ENCODE peak calls at places on chromosomes 5 and 9, in seven cellular contexts. P is CD4-positive, alpha-beta T cell; L is stimulated activated CD8-positive, alpha-beta memory T cell treated with anti-CD3 and anti-CD28 coated beads, Interleukin-12 subunit alpha, Interleukin-12 subunit beta, amount 100 ng/mL, for 1 hour; T is Calu3; E is uterus; N is ovary; D is erythroblast. O is an unnamed sample.

GRCh38 chr9:112193562-112194288 is 18.6 kb upstream of the SUSD1 start:
- DNase-seq in P (no peak), L (no peak), T (no peak), E (no peak), N (no peak), D (no peak), O (no peak)

GRCh38 chr5:91166040-91166807 is 216.9 kb downstream of the ARRDC3 start:
- DNase-seq in P (no peak), L (no peak), T (no peak), E (no peak), N (no peak), D (no peak), O (no peak)

GRCh38 chr5:17132444-17133083 is 84.9 kb upstream of the BASP1 start:
- DNase-seq in P (no peak), L (no peak), T (no peak), E (no peak), N (no peak), D (peak; percentile 22), O (peak; percentile 32)

GRCh38 chr5:7094626-7095025 is 301.3 kb upstream of the ADCY2 start:
- DNase-seq in P (no peak), L (no peak), T (no peak), E (no peak), N (no peak), D (no peak), O (peak; percentile 37)

GRCh38 chr9:74942801-74943200 is 9.9 kb downstream of the C9orf40 start:
- DNase-seq in P (no peak), L (no peak), T (no peak), E (no peak), N (no peak), D (peak; percentile 75), O (no peak)

GRCh38 chr9:1044643-1045042 is 5.5 kb upstream of the DMRT2 start:
- DNase-seq in P (no peak), L (no peak), T (no peak), E (peak; percentile 29), N (no peak), D (no peak), O (no peak)

GRCh38 chr9:124505006-124505900 is 1.9 kb downstream of the NR5A1 start:
- DNase-seq in P (no peak), L (no peak), T (no peak), E (no peak), N (no peak), D (no peak), O (no peak)

GRCh38 chr5:176619203-176619568 is 9.2 kb upstream of the GPRIN1 start:
- DNase-seq in P (peak; percentile 58), L (peak; percentile 43), T (peak; percentile 86), E (no peak), N (peak; percentile 18), D (peak; percentile 94), O (peak; percentile 99)

GRCh38 chr9:113858282-113858681 is 17.8 kb upstream of the ZNF618 start:
- DNase-seq in P (no peak), L (no peak), T (no peak), E (no peak), N (no peak), D (no peak), O (no peak)

GRCh38 chr9:250039-250438 is 35.4 kb downstream of the DOCK8 start:
- DNase-seq in P (no peak), L (no peak), T (no peak), E (no peak), N (no peak), D (no peak), O (no peak)

GRCh38 chr9:95605087-95605486 is 88.3 kb upstream of the PTCH1 start:
- DNase-seq in P (no peak), L (no peak), T (no peak), E (no peak), N (no peak), D (no peak), O (no peak)

GRCh38 chr5:68848086-68848485 is 245.7 kb upstream of the SLC30A5 start:
- DNase-seq in P (no peak), L (no peak), T (no peak), E (no peak), N (no peak), D (no peak), O (no peak)

GRCh38 chr5:170429014-170429413 is 39.8 kb upstream of the KCNMB1 start:
- DNase-seq in P (no peak), L (no peak), T (peak; percentile 15), E (no peak), N (no peak), D (no peak), O (no peak)

GRCh38 chr5:74632947-74633356 is 7.6 kb downstream of the ENC1 start:
- DNase-seq in P (no peak), L (no peak), T (no peak), E (no peak), N (no peak), D (no peak), O (no peak)

GRCh38 chr5:167945542-167946384 is 345.7 kb upstream of the WWC1 start:
- DNase-seq in P (no peak), L (no peak), T (no peak), E (no peak), N (no peak), D (no peak), O (no peak)

GRCh38 chr9:89967527-89967926 is 362.7 kb downstream of the GADD45G start:
- DNase-seq in P (no peak), L (no peak), T (no peak), E (no peak), N (no peak), D (no peak), O (no peak)

GRCh38 chr5:170302729-170303501 is 5.3 kb upstream of the LCP2 start:
- DNase-seq in P (peak; percentile 53), L (peak; percentile 46), T (no peak), E (peak; percentile 79), N (peak; percentile 77), D (peak; percentile 74), O (peak; percentile 69)

GRCh38 chr9:123686131-123686848 is 243.6 kb downstream of the DENND1A start:
- DNase-seq in P (no peak), L (no peak), T (peak; percentile 14), E (no peak), N (no peak), D (no peak), O (no peak)

GRCh38 chr9:105535920-105536668 is 21.8 kb upstream of the FKTN start:
- DNase-seq in P (no peak), L (no peak), T (no peak), E (no peak), N (no peak), D (no peak), O (no peak)

GRCh38 chr5:179297026-179297425 is 48.2 kb downstream of the ADAMTS2 start:
- DNase-seq in P (no peak), L (no peak), T (no peak), E (no peak), N (no peak), D (no peak), O (no peak)

GRCh38 chr5:87121315-87122170 is 146.1 kb upstream of the RASA1 start:
- DNase-seq in P (peak; percentile 12), L (peak; percentile 23), T (peak; percentile 60), E (no peak), N (no peak), D (peak; percentile 18), O (no peak)

GRCh38 chr5:135574493-135574892 is 4.3 kb downstream of the CXCL14 start:
- DNase-seq in P (no peak), L (no peak), T (no peak), E (no peak), N (no peak), D (no peak), O (no peak)

GRCh38 chr9:97387936-97388684 is 23.8 kb upstream of the TDRD7 start:
- DNase-seq in P (no peak), L (no peak), T (no peak), E (no peak), N (no peak), D (no peak), O (no peak)

GRCh38 chr5:169599451-169599850 is 15.9 kb downstream of the SPDL1 start:
- DNase-seq in P (no peak), L (no peak), T (no peak), E (no peak), N (no peak), D (no peak), O (no peak)

GRCh38 chr9:15317836-15318235 is 10.8 kb upstream of the TTC39B start:
- DNase-seq in P (no peak), L (no peak), T (no peak), E (no peak), N (no peak), D (no peak), O (no peak)

GRCh38 chr9:90058364-90058763 is 453.6 kb downstream of the GADD45G start:
- DNase-seq in P (no peak), L (no peak), T (no peak), E (no peak), N (no peak), D (no peak), O (no peak)

GRCh38 chr5:86679529-86679928 is 61.8 kb downstream of the COX7C start:
- DNase-seq in P (no peak), L (no peak), T (peak; percentile 15), E (no peak), N (no peak), D (peak; percentile 70), O (peak; percentile 13)

GRCh38 chr5:35230043-35230611 is at the start of gene PRLR:
- DNase-seq in P (no peak), L (no peak), T (peak; percentile 26), E (peak; percentile 73), N (peak; percentile 39), D (no peak), O (no peak)

GRCh38 chr5:64835266-64835665 is 66.5 kb downstream of the CWC27 start:
- DNase-seq in P (no peak), L (no peak), T (no peak), E (no peak), N (no peak), D (no peak), O (no peak)

GRCh38 chr9:27791311-27791710 is 218.0 kb upstream of the C9orf72 start:
- DNase-seq in P (no peak), L (no peak), T (no peak), E (no peak), N (no peak), D (no peak), O (no peak)

GRCh38 chr9:22454021-22454420 is 7.4 kb downstream of the DMRTA1 start:
- DNase-seq in P (no peak), L (no peak), T (no peak), E (no peak), N (no peak), D (no peak), O (no peak)

GRCh38 chr5:147743686-147744332 is 38.7 kb downstream of the JAKMIP2 start:
- DNase-seq in P (no peak), L (no peak), T (no peak), E (no peak), N (no peak), D (no peak), O (no peak)

GRCh38 chr9:16612627-16613026 is 257.8 kb downstream of the BNC2 start:
- DNase-seq in P (no peak), L (no peak), T (no peak), E (no peak), N (no peak), D (no peak), O (no peak)

GRCh38 chr9:134551657-134552348 is 89.8 kb upstream of the COL5A1 start:
- DNase-seq in P (no peak), L (no peak), T (peak; percentile 52), E (no peak), N (no peak), D (no peak), O (no peak)

GRCh38 chr5:94830520-94830919 is 212.1 kb downstream of the SLF1 start:
- DNase-seq in P (no peak), L (no peak), T (no peak), E (no peak), N (no peak), D (peak; percentile 9), O (peak; percentile 9)

GRCh38 chr9:93156475-93157008 is 22.5 kb upstream of the NINJ1 start:
- DNase-seq in P (no peak), L (no peak), T (no peak), E (no peak), N (no peak), D (no peak), O (no peak)

O was measured in K562.